ENCODE peak calls at places on chromosome 1, in ten cellular contexts. E is T follicular helper cell; I is stomach; Y is H54; X is CD8-positive, alpha-beta T cell; O is mucosa of gallbladder; S is GM23338; Q is stimulated activated CD8-positive, alpha-beta memory T cell treated with anti-CD3 and anti-CD28 coated beads, Interleukin-2, amount 100 ng/mL, for 48 hours; Z is activated B cell treated with CpG ODN at 0.5 μM for 24 hours; N is amniotic stem cell. D is an unnamed sample.

GRCh38 chr1:232627645-232628334 is 2.1 kb downstream of the SIPA1L2 start:
- DNase-seq in X (no peak), I (no peak), Z (no peak), O (no peak), E (no peak), Q (no peak), S (peak), Y (peak), N (no peak), D (no peak)

GRCh38 chr1:48718696-48719095 is 58.0 kb downstream of the BEND5 start:
- DNase-seq in O (peak), N (no peak), Q (no peak), Y (no peak), X (no peak), I (no peak), S (no peak), E (no peak), Z (no peak), D (no peak)

GRCh38 chr1:89905391-89906058 is 84.7 kb downstream of the LRRC8D start:
- DNase-seq in N (no peak), Y (no peak), Q (no peak), I (no peak), Z (no peak), S (peak), O (no peak), E (no peak), X (no peak), D (no peak)

GRCh38 chr1:229381234-229381633 is 38.4 kb upstream of the CCSAP start:
- DNase-seq in X (no peak), Z (no peak), S (peak), I (no peak), Y (no peak), E (no peak), O (no peak), Q (no peak), N (no peak), D (no peak)

GRCh38 chr1:245074232-245074747 is 80.5 kb upstream of the KIF26B start:
- DNase-seq in I (no peak), Z (no peak), Y (no peak), E (no peak), X (no peak), Q (no peak), O (no peak), S (no peak), N (no peak), D (no peak)

GRCh38 chr1:177444997-177445746 is 274.4 kb downstream of the BRINP2 start:
- DNase-seq in I (no peak), Y (no peak), N (no peak), Q (no peak), Z (no peak), O (no peak), X (no peak), S (no peak), E (no peak), D (no peak)

GRCh38 chr1:27349784-27350672 is 8.2 kb downstream of the SYTL1 start:
- DNase-seq in X (no peak), N (no peak), Z (no peak), S (peak), E (no peak), I (peak), O (peak), Q (no peak), Y (no peak), D (no peak)

GRCh38 chr1:147515046-147515869 is 26.0 kb upstream of the BCL9 start:
- DNase-seq in S (peak), O (peak), I (peak), Q (no peak), E (no peak), Z (no peak), X (no peak), Y (no peak), N (no peak), D (peak)

GRCh38 chr1:23736437-23737134 is 6.7 kb upstream of the ELOA start:
- DNase-seq in O (no peak), S (no peak), Z (no peak), Q (peak), I (no peak), N (no peak), Y (no peak), E (no peak), X (no peak), D (no peak)

GRCh38 chr1:36836196-36836883 is 198.0 kb downstream of the GRIK3 start:
- DNase-seq in N (no peak), Z (no peak), S (no peak), Q (no peak), X (no peak), I (no peak), E (no peak), O (no peak), Y (no peak), D (no peak)

GRCh38 chr1:223201967-223202366 is 58.9 kb upstream of the TLR5 start:
- DNase-seq in Z (no peak), X (no peak), I (no peak), E (no peak), S (no peak), N (no peak), Q (no peak), Y (no peak), O (no peak), D (no peak)

GRCh38 chr1:62327360-62328051 is 8.3 kb upstream of the KANK4 start:
- DNase-seq in X (no peak), N (no peak), S (peak), E (no peak), Z (no peak), I (no peak), Y (no peak), O (no peak), Q (no peak), D (no peak)

GRCh38 chr1:154490327-154490726 is 11.7 kb upstream of the TDRD10 start:
- DNase-seq in S (no peak), Y (no peak), N (no peak), Q (no peak), O (no peak), E (no peak), X (no peak), Z (no peak), I (no peak), D (no peak)

GRCh38 chr1:2894381-2895041 is 93.0 kb upstream of the TTC34 start:
- DNase-seq in X (peak), Y (no peak), O (no peak), Q (no peak), N (no peak), E (peak), Z (no peak), I (no peak), S (no peak), D (no peak)

GRCh38 chr1:116333171-116334014 is 39.7 kb upstream of the ATP1A1 start:
- DNase-seq in X (no peak), N (no peak), Y (no peak), I (no peak), O (no peak), Q (no peak), Z (no peak), E (no peak), S (no peak), D (no peak)